ENCODE peak calls at places on chromosomes 11 and 22, in six cellular contexts. E is stomach; Y is heart right ventricle; U is colonic mucosa; X is Karpas-422; K is naive thymus-derived CD4-positive, alpha-beta T cell. B is an unnamed sample.
A peak's percentile ranks its signal among the peaks of the same experiment; 100 is the strongest.

GRCh38 chr11:3216027-3216525 is 2.5 kb downstream of the MRGPRG start:
- DNase-seq in E (no peak), Y (no peak), U (no peak), X (no peak), K (no peak), B (no peak)

GRCh38 chr11:15577519-15577918 is 462.8 kb downstream of the INSC start:
- DNase-seq in E (no peak), Y (no peak), U (no peak), X (no peak), K (no peak), B (no peak)

GRCh38 chr11:115631609-115632008 is 127.4 kb upstream of the CADM1 start:
- DNase-seq in E (no peak), Y (no peak), U (no peak), X (no peak), K (no peak), B (no peak)

GRCh38 chr11:23903044-23903704 is 593.7 kb upstream of the LUZP2 start:
- DNase-seq in E (no peak), Y (no peak), U (no peak), X (no peak), K (no peak), B (no peak)

GRCh38 chr11:7020183-7020917 is at the start of the genes NLRP14 and ZNF214:
- DNase-seq in E (peak; percentile 91), Y (peak; percentile 91), U (peak; percentile 98), X (no peak), K (no peak), B (peak; percentile 82)

GRCh38 chr22:37979782-37980181 is 4.6 kb downstream of the SOX10 start:
- DNase-seq in E (no peak), Y (no peak), U (no peak), X (no peak), K (no peak), B (no peak)

GRCh38 chr11:98772799-98773198 is 247.9 kb upstream of the CNTN5 start:
- DNase-seq in E (no peak), Y (no peak), U (no peak), X (no peak), K (no peak), B (no peak)

GRCh38 chr22:19674129-19674928 is 40.0 kb upstream of the SEPTIN5 start:
- DNase-seq in E (no peak), Y (no peak), U (no peak), X (no peak), K (no peak), B (no peak)

GRCh38 chr22:44074286-44074984 is 50.3 kb downstream of the PARVB start:
- DNase-seq in E (no peak), Y (no peak), U (no peak), X (no peak), K (no peak), B (peak; percentile 40)

GRCh38 chr11:78424334-78425270 is 7.0 kb upstream of the GAB2 start:
- DNase-seq in E (no peak), Y (no peak), U (no peak), X (no peak), K (no peak), B (no peak)

GRCh38 chr11:122093731-122094130 is 22.3 kb downstream of the BLID start:
- DNase-seq in E (no peak), Y (no peak), U (no peak), X (no peak), K (no peak), B (no peak)

GRCh38 chr22:50620861-50621490 is 7.0 kb downstream of the ARSA start:
- DNase-seq in E (no peak), Y (peak; percentile 25), U (peak; percentile 46), X (peak; percentile 76), K (peak; percentile 94), B (no peak)

GRCh38 chr11:94794287-94795168 is 26.4 kb downstream of the AMOTL1 start:
- DNase-seq in E (peak; percentile 77), Y (peak; percentile 53), U (no peak), X (no peak), K (no peak), B (no peak)

GRCh38 chr11:59154585-59154984 is 11.9 kb downstream of the FAM111A start:
- DNase-seq in E (no peak), Y (no peak), U (no peak), X (no peak), K (no peak), B (no peak)

GRCh38 chr11:117443269-117444186 is 115.9 kb downstream of the CEP164 start:
- DNase-seq in E (peak; percentile 34), Y (peak; percentile 63), U (peak; percentile 27), X (peak; percentile 57), K (no peak), B (no peak)

GRCh38 chr22:45009881-45010531 is at the start of gene PHF21B:
- DNase-seq in E (peak; percentile 37), Y (peak; percentile 57), U (peak; percentile 20), X (peak; percentile 91), K (no peak), B (peak; percentile 72)

GRCh38 chr11:131643171-131643570 is 272.8 kb downstream of the NTM start:
- DNase-seq in E (no peak), Y (no peak), U (no peak), X (no peak), K (no peak), B (no peak)

GRCh38 chr11:76639621-76640020 is 30.9 kb downstream of the LRRC32 start:
- DNase-seq in E (no peak), Y (no peak), U (peak; percentile 10), X (no peak), K (no peak), B (no peak)

GRCh38 chr11:57335023-57335342 is 709 bp downstream of the SSRP1 start:
- DNase-seq in E (no peak), Y (no peak), U (no peak), X (no peak), K (no peak), B (no peak)

GRCh38 chr11:9765320-9766101 is 101.6 kb downstream of the SWAP70 start:
- DNase-seq in E (no peak), Y (peak; percentile 60), U (no peak), X (no peak), K (no peak), B (no peak)

GRCh38 chr11:121132211-121132976 is 31.4 kb downstream of the TECTA start:
- DNase-seq in E (no peak), Y (no peak), U (no peak), X (no peak), K (no peak), B (no peak)

GRCh38 chr22:48629631-48630443 is 1197.8 kb downstream of the BRD1 start:
- DNase-seq in E (no peak), Y (no peak), U (no peak), X (no peak), K (no peak), B (peak; percentile 77)

GRCh38 chr22:47307326-47307725 is 544.9 kb downstream of the TBC1D22A start:
- DNase-seq in E (no peak), Y (no peak), U (no peak), X (no peak), K (no peak), B (no peak)

GRCh38 chr22:41512421-41513194 is 31.7 kb downstream of the POLR3H start:
- DNase-seq in E (no peak), Y (no peak), U (no peak), X (peak; percentile 45), K (no peak), B (no peak)

GRCh38 chr22:41513391-41513790 is 30.9 kb downstream of the POLR3H start:
- DNase-seq in E (no peak), Y (no peak), U (no peak), X (no peak), K (no peak), B (no peak)

GRCh38 chr22:41518048-41518347 is 26.3 kb downstream of the POLR3H start:
- DNase-seq in E (no peak), Y (no peak), U (no peak), X (no peak), K (no peak), B (no peak)

GRCh38 chr22:41517172-41518047 is 26.9 kb downstream of the POLR3H start:
- DNase-seq in E (peak; percentile 86), Y (peak; percentile 61), U (peak; percentile 84), X (no peak), K (no peak), B (peak; percentile 61)

GRCh38 chr22:41516462-41516861 is 27.8 kb downstream of the POLR3H start:
- DNase-seq in E (no peak), Y (no peak), U (no peak), X (no peak), K (no peak), B (no peak)
- H3K27ac ChIP-seq in E (peak overlapping the region; percentile 74), Y (no peak overlapping the region), U (no peak overlapping the region), X (peak overlapping the region; percentile 66), K (no peak overlapping the region), B (no peak overlapping the region)

DNA sequence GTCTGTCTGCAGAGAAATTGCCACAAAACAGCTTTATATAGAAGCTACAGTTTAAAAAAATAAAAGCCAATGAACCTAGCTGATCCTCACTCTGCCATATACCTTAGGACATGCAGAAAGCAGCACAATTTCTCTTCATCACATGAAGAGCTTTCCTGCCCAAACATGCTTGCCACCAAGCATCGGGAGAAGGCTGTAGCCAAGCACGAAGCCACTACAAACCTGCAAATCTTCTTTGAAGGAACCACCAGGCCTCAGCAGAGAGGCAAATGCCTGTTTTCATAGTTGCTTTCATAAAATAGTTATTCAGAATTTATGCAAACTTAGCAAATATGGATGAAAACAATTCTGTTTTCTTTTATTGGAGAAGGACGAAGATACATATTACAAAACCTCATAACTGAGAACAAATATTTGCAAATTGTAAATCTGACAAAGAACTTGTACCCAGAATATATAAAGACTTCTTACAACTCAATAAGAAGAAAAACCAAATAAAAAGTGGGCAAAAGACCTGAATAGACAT is 100.3 kb downstream of the RBFOX2 start:
- DNase-seq in E (no peak), Y (no peak), U (no peak), X (no peak), K (no peak), B (no peak)
- H3K27ac ChIP-seq in E (no peak overlapping the region), Y (no peak overlapping the region), U (no peak overlapping the region), X (no peak overlapping the region), K (no peak overlapping the region), B (no peak overlapping the region)

DNA sequence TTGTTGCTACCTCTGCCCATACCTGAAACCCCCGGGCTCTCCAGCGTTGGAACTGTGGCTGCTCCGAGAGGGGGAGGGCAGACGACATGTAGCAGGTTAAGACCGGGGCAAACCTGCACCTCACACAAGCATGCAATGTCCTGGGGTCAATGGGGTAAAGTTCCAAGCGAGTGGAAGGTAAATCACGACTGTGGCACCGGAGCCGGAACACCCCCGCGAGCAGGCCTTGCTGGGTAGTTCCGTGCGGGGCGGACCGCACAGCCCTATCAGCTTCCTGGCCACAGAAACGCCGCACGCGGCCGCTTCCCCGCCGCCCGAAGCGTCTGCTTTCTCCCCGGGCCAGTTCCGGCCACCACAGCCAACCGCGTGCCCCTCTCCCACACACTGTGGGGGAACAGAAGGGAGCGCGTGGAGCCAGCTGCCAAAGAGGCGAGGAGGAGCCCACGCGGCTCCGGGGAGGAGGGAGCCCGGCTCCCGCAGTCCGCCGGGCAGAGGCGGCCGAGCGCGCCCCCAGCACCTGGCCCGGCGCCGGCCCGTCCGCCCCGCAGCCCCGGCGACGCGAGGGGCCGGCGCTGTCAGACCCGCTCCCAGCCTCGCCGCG is 1.6 kb downstream of the SPTBN2 start:
- DNase-seq in E (peak; percentile 34), Y (no peak), U (no peak), X (peak; percentile 78), K (peak; percentile 14), B (no peak)
- H3K27ac ChIP-seq in E (peak overlapping the region; percentile 49), Y (no peak overlapping the region), U (no peak overlapping the region), X (peak overlapping the region; percentile 47), K (no peak overlapping the region), B (no peak overlapping the region)

GRCh38 chr11:65026810-65027209 is 429 bp upstream of the SNX15 start:
- DNase-seq in E (no peak), Y (no peak), U (no peak), X (no peak), K (no peak), B (no peak)
- H3K27ac ChIP-seq in E (peak overlapping the region; percentile 87), Y (peak overlapping the region; percentile 89), U (peak overlapping the region; percentile 89), X (no peak overlapping the region), K (peak overlapping the region; percentile 59), B (peak overlapping the region; percentile 4)

B was measured in caudate nucleus.